ENCODE peak calls at places on chromosomes 5 and 9, in six cellular contexts. W is lower leg skin; E is uterus; T is CD8-positive, alpha-beta memory T cell; I is aorta; J is fibroblast of the aortic adventitia. Z is an unnamed sample.

GRCh38 chr9:125435776-125436612 is 174.4 kb downstream of the GAPVD1 start:
- DNase-seq in W (peak), E (no peak), T (no peak), I (peak), J (no peak), Z (no peak)

GRCh38 chr5:1967716-1968115 is 85.0 kb upstream of the IRX4 start:
- DNase-seq in W (peak), E (no peak), T (no peak), I (no peak), J (no peak), Z (no peak)

GRCh38 chr5:119036101-119036762 is 34.7 kb upstream of the DMXL1 start:
- DNase-seq in W (no peak), E (no peak), T (no peak), I (no peak), J (peak), Z (no peak)

GRCh38 chr5:27158775-27159174 is 120.4 kb upstream of the CDH9 start:
- DNase-seq in W (no peak), E (no peak), T (no peak), I (no peak), J (peak), Z (no peak)

GRCh38 chr5:64273276-64273675 is 107.6 kb downstream of the RNF180 start:
- DNase-seq in W (no peak), E (no peak), T (no peak), I (no peak), J (peak), Z (no peak)

GRCh38 chr9:88590558-88591146 is 55.7 kb downstream of the NXNL2 start:
- DNase-seq in W (no peak), E (no peak), T (no peak), I (no peak), J (no peak), Z (no peak)

GRCh38 chr5:73825736-73826135 is 199.7 kb downstream of the ARHGEF28 start:
- DNase-seq in W (no peak), E (no peak), T (no peak), I (no peak), J (no peak), Z (no peak)

GRCh38 chr9:17528859-17529258 is 50.0 kb upstream of the SH3GL2 start:
- DNase-seq in W (no peak), E (no peak), T (no peak), I (no peak), J (peak), Z (no peak)

GRCh38 chr5:132019337-132019736 is 7.9 kb upstream of the ACSL6 start:
- DNase-seq in W (no peak), E (no peak), T (no peak), I (no peak), J (no peak), Z (no peak)

GRCh38 chr9:113042884-113043657 is 13.5 kb downstream of the ZFP37 start:
- DNase-seq in W (no peak), E (no peak), T (no peak), I (no peak), J (peak), Z (no peak)

GRCh38 chr9:5608298-5609254 is 20.3 kb upstream of the RIC1 start:
- DNase-seq in W (no peak), E (no peak), T (no peak), I (no peak), J (peak), Z (peak)

GRCh38 chr9:120894404-120895226 is 17.6 kb upstream of the PHF19 start:
- DNase-seq in W (no peak), E (peak), T (no peak), I (peak), J (peak), Z (no peak)

GRCh38 chr5:148910686-148911361 is 84.4 kb downstream of the ADRB2 start:
- DNase-seq in W (peak), E (no peak), T (no peak), I (no peak), J (peak), Z (no peak)

GRCh38 chr5:11791777-11792176 is 112.5 kb downstream of the CTNND2 start:
- DNase-seq in W (no peak), E (no peak), T (no peak), I (no peak), J (no peak), Z (no peak)

GRCh38 chr9:6525326-6526040 is 112.5 kb downstream of the UHRF2 start:
- DNase-seq in W (no peak), E (no peak), T (no peak), I (no peak), J (peak), Z (no peak)

GRCh38 chr5:50799596-50799995 is 133.2 kb downstream of the PARP8 start:
- DNase-seq in W (no peak), E (no peak), T (no peak), I (no peak), J (no peak), Z (no peak)

GRCh38 chr9:70130266-70130665 is 86.6 kb downstream of the MAMDC2 start:
- DNase-seq in W (no peak), E (no peak), T (no peak), I (no peak), J (no peak), Z (no peak)

GRCh38 chr5:104513194-104513602 is 950.6 kb upstream of the NUDT12 start:
- DNase-seq in W (no peak), E (no peak), T (no peak), I (no peak), J (peak), Z (no peak)

GRCh38 chr5:65326912-65327311 is 154.8 kb downstream of the ADAMTS6 start:
- DNase-seq in W (no peak), E (no peak), T (no peak), I (no peak), J (peak), Z (no peak)

GRCh38 chr9:134571326-134571871 is 70.2 kb upstream of the COL5A1 start:
- DNase-seq in W (peak), E (peak), T (no peak), I (peak), J (no peak), Z (no peak)

GRCh38 chr5:120936652-120937051 is 472.6 kb downstream of the PRR16 start:
- DNase-seq in W (no peak), E (no peak), T (no peak), I (no peak), J (no peak), Z (no peak)

GRCh38 chr9:106451223-106451622 is 411.7 kb upstream of the ZNF462 start:
- DNase-seq in W (no peak), E (no peak), T (no peak), I (no peak), J (no peak), Z (no peak)

GRCh38 chr9:106456581-106456980 is 406.4 kb upstream of the ZNF462 start:
- DNase-seq in W (no peak), E (no peak), T (no peak), I (no peak), J (no peak), Z (no peak)
- H3K4me3 ChIP-seq in W (no peak), E (no peak), T (no peak), I (no peak), J (no peak), Z (no peak)

GRCh38 chr9:96818535-96818934 is 35.8 kb downstream of the ZNF782 start:
- DNase-seq in W (no peak), E (no peak), T (no peak), I (no peak), J (peak), Z (no peak)
- H3K4me3 ChIP-seq in W (no peak), E (no peak), T (peak), I (no peak), J (no peak), Z (no peak)

GRCh38 chr9:122213102-122213588 is 15.6 kb downstream of the LHX6 start:
- DNase-seq in W (no peak), E (no peak), T (no peak), I (no peak), J (no peak), Z (no peak)
- H3K4me3 ChIP-seq in W (no peak), E (no peak), T (peak), I (no peak), J (no peak), Z (no peak)

GRCh38 chr5:141511771-141512325 is 23.0 kb downstream of the PCDHGC5 start:
- DNase-seq in W (no peak), E (no peak), T (no peak), I (no peak), J (no peak), Z (no peak)
- H3K4me3 ChIP-seq in W (no peak), E (no peak), T (peak), I (no peak), J (no peak), Z (no peak)

DNA sequence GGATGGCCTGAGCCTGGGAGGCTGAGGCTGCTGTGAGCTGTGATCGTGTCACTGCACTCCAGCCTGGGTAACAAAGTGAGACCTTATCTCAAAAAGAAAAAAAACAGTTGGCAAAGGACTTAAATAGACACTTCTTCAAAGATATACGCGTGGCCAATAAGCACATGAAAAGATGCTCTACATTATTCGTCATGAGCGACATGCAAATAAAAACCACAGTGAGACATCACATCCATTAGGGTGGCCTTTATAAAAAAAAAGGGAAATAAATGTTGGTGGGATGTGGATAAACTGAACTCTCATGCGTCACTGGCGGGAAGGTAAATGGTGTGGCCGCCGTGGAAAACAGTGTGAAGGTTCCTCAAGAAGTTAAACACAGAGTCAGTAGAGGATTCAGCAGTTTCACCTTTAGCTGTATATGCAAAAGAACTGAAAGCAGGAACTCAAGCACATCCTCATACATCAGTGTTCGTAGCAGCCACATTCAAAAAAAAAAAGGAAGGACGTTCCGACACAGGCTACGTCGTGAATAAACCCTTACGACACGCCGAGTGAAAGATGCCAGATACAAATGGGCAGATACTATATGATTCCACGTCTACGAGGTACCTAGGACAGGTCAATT is 24.5 kb upstream of the NRARP start:
- DNase-seq in W (peak), E (no peak), T (no peak), I (no peak), J (no peak), Z (peak)
- H3K4me3 ChIP-seq in W (no peak), E (no peak), T (no peak), I (no peak), J (no peak), Z (peak)

GRCh38 chr9:127762111-127762676 is 16.3 kb downstream of the SH2D3C start:
- DNase-seq in W (peak), E (no peak), T (no peak), I (peak), J (no peak), Z (no peak)
- H3K4me3 ChIP-seq in W (no peak), E (no peak), T (no peak), I (no peak), J (no peak), Z (no peak)

GRCh38 chr9:107492381-107492780 is 2.8 kb upstream of the KLF4 start:
- DNase-seq in W (peak), E (no peak), T (no peak), I (no peak), J (peak), Z (no peak)

GRCh38 chr9:107488400-107489143 is 997 bp downstream of the KLF4 start:
- DNase-seq in W (peak), E (peak), T (no peak), I (peak), J (peak), Z (peak)

GRCh38 chr9:107489687-107490605 is at the start of gene KLF4:
- DNase-seq in W (peak), E (peak), T (no peak), I (peak), J (peak), Z (peak)

GRCh38 chr9:107489144-107489673 is 360 bp downstream of the KLF4 start:
- DNase-seq in W (no peak), E (no peak), T (no peak), I (no peak), J (peak), Z (peak)

GRCh38 chr9:107491081-107492053 is 1.8 kb upstream of the KLF4 start:
- DNase-seq in W (peak), E (peak), T (no peak), I (peak), J (no peak), Z (peak)
- H3K4me3 ChIP-seq in W (no peak), E (peak), T (no peak), I (peak), J (no peak), Z (no peak)

DNA sequence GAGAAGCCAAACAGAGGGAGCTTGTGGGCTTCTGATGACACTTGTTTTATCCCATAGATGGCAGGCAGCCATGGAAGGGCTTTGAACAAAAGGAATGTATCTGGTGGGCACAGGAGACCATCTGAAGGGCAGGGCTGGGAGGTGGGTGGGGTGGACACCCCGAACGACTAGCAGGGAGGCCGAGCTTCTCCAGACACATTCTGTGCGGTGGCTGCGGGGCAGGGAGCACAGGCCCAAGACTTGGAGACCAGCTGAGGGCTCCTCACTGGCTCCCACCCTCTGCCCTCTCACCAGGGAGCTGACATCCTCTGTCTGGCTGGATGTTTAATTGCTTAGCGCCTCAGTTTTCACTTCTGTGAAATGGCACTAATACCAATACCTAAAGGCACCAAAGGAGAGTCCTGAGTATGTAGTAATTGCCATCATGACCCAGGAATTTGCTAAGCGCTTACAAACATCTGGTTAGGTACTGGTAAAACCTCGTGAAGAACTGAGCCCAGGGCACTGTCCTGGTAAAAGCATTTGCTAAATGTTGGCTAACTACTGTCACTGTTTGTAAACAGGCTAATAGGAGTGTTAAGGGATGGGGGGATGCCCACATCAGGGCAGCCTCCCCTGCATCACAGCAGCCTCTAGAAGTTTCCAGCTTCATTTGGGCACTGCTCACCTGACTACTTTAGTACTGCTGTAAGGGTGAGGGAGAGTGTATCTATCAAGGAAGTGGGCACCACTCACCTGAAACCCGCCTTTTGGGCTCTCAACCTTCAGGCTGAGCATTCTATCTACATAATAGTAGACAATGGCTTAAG is 2.1 kb upstream of the PHF2 start:
- DNase-seq in W (no peak), E (no peak), T (no peak), I (no peak), J (no peak), Z (no peak)
- H3K4me3 ChIP-seq in W (no peak), E (no peak), T (no peak), I (no peak), J (no peak), Z (no peak)

GRCh38 chr5:160382361-160382760 is 11.9 kb upstream of the C1QTNF2 start:
- DNase-seq in W (no peak), E (no peak), T (no peak), I (no peak), J (no peak), Z (no peak)
- H3K4me3 ChIP-seq in W (no peak), E (no peak), T (no peak), I (no peak), J (no peak), Z (no peak)